ENCODE peak calls at places on chromosomes 6 and 20, in six cellular contexts. H, G, P, T, W and J are unnamed samples.
A peak's percentile ranks its signal among the peaks of the same experiment; 100 is the strongest.

GRCh38 chr20:53238121-53238660 is 266.0 kb downstream of the TSHZ2 start:
- DNase-seq in P (no peak), T (no peak), W (no peak), H (no peak), G (no peak), J (no peak)

GRCh38 chr20:2558581-2559301 is 22.4 kb downstream of the TMC2 start:
- DNase-seq in P (no peak), T (no peak), G (no peak), H (no peak), W (no peak), J (no peak)

GRCh38 chr6:152185158-152185574 is 377.7 kb downstream of the ESR1 start:
- DNase-seq in T (no peak), H (no peak), P (no peak), W (no peak), G (no peak), J (no peak)

GRCh38 chr6:2695464-2696095 is 55.1 kb downstream of the MYLK4 start:
- DNase-seq in T (peak; percentile 57), G (no peak), P (no peak), H (no peak), W (no peak), J (no peak)

GRCh38 chr20:42483694-42484303 is 705.9 kb downstream of the PTPRT start:
- DNase-seq in G (no peak), H (no peak), P (no peak), T (no peak), W (no peak), J (peak; percentile 65)

GRCh38 chr6:33592595-33593413 is 12.7 kb upstream of the BAK1 start:
- DNase-seq in W (peak; percentile 91), T (no peak), G (peak; percentile 47), P (peak; percentile 64), H (no peak), J (no peak)

GRCh38 chr20:14712302-14712739 is 374.9 kb upstream of the FLRT3 start:
- DNase-seq in W (peak; percentile 69), H (no peak), P (no peak), G (peak; percentile 48), T (peak; percentile 67), J (peak; percentile 57)

GRCh38 chr20:40489886-40490285 is 199.2 kb downstream of the MAFB start:
- DNase-seq in T (no peak), W (no peak), P (no peak), H (no peak), G (no peak), J (peak; percentile 27)

GRCh38 chr20:59151820-59152219 is 11.8 kb upstream of the ZNF831 start:
- DNase-seq in T (no peak), G (no peak), P (no peak), H (no peak), W (no peak), J (no peak)

GRCh38 chr6:105459049-105459448 is 56.2 kb upstream of the PREP start:
- DNase-seq in W (no peak), H (no peak), T (no peak), G (no peak), P (no peak), J (no peak)

GRCh38 chr6:3309391-3310050 is 50.8 kb downstream of the PSMG4 start:
- DNase-seq in T (no peak), G (no peak), W (no peak), H (no peak), P (peak; percentile 50), J (no peak)

GRCh38 chr6:43060034-43060754 is 763 bp downstream of the KLC4 start:
- DNase-seq in T (no peak), P (peak; percentile 65), H (no peak), W (peak; percentile 93), G (no peak), J (peak; percentile 77)

GRCh38 chr20:2698186-2698817 is 5.7 kb downstream of the EBF4 start:
- DNase-seq in H (peak; percentile 51), W (no peak), P (peak; percentile 51), G (peak; percentile 35), T (no peak), J (no peak)

GRCh38 chr20:1809611-1810510 is 85.3 kb upstream of the SIRPA start:
- DNase-seq in H (peak; percentile 58), G (peak; percentile 58), P (peak; percentile 45), W (no peak), T (peak; percentile 77), J (no peak)

GRCh38 chr6:53300656-53301551 is 47.8 kb downstream of the ELOVL5 start:
- DNase-seq in W (no peak), H (no peak), G (no peak), P (no peak), T (no peak), J (no peak)

GRCh38 chr6:45576648-45577624 is 199.2 kb upstream of the SUPT3H start:
- DNase-seq in W (no peak), H (no peak), G (no peak), T (no peak), P (no peak), J (no peak)

GRCh38 chr6:71298459-71298858 is 9.8 kb downstream of the OGFRL1 start:
- DNase-seq in P (no peak), H (no peak), T (no peak), W (no peak), G (no peak), J (no peak)

GRCh38 chr6:15327271-15327670 is 81.4 kb downstream of the JARID2 start:
- DNase-seq in H (no peak), P (no peak), G (no peak), T (no peak), W (peak; percentile 76), J (peak; percentile 24)

GRCh38 chr20:13455713-13456112 is 183.0 kb downstream of the TASP1 start:
- DNase-seq in W (no peak), G (no peak), H (no peak), P (no peak), T (peak; percentile 39), J (no peak)

GRCh38 chr20:62446398-62446985 is 19.2 kb upstream of the RBBP8NL start:
- DNase-seq in H (no peak), W (no peak), G (no peak), P (no peak), T (no peak), J (no peak)

GRCh38 chr6:62285612-62286469 is at the start of gene KHDRBS2:
- DNase-seq in H (peak; percentile 81), W (peak; percentile 94), P (peak; percentile 86), T (no peak), G (peak; percentile 38), J (no peak)

GRCh38 chr6:14763139-14763538 is 482.7 kb upstream of the JARID2 start:
- DNase-seq in G (no peak), T (peak; percentile 84), H (no peak), P (no peak), W (peak; percentile 56), J (no peak)

GRCh38 chr6:219641-220198 is 72.6 kb upstream of the DUSP22 start:
- DNase-seq in T (peak; percentile 66), G (no peak), P (peak; percentile 79), H (no peak), W (peak; percentile 70), J (no peak)

GRCh38 chr6:141552463-141552862 is 580.3 kb upstream of the GJE1 start:
- DNase-seq in P (no peak), W (no peak), G (no peak), T (peak; percentile 86), H (no peak), J (no peak)

GRCh38 chr6:85592044-85592443 is 1.6 kb downstream of the SNX14 start:
- DNase-seq in W (no peak), T (no peak), P (no peak), G (no peak), H (no peak), J (no peak)

DNA sequence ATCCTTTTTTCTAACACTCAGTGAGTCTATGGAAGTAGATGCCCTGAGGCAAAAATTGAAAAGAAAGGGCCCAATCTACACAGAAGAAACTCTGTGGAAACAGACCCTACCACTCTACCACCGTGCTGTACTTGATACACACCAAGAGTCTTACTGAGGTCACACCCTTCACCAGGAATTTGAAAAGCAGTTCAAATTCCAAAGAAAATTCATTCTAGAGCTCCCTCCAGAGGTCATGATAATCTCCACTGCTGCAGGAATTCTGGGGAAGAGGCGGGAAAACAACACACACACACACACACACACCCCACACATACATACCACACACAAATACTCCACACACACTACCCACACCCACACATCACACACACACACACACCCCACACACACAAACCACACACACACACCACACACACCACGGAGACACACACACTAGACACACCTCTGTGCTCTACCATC is 336.8 kb downstream of the HDGFL1 start:
- DNase-seq in W (no peak), G (no peak), T (no peak), P (no peak), H (no peak), J (peak; percentile 55)
- H3K9me3 ChIP-seq in W (no peaks in the 10 kb centered on the region), G (no peaks in the 10 kb centered on the region), T (no peaks in the 10 kb centered on the region), P (no peaks in the 10 kb centered on the region), H (no peaks in the 10 kb centered on the region), J (peaks cover 3% of the 10 kb centered on the region)

GRCh38 chr6:73542882-73543281 is 22.1 kb upstream of the EEF1A1 start:
- DNase-seq in G (no peak), W (no peak), T (no peak), H (no peak), P (no peak), J (no peak)
- H3K4me1 ChIP-seq in G (no peaks in the 10 kb centered on the region), W (no peaks in the 10 kb centered on the region), T (no peaks in the 10 kb centered on the region), H (no peaks in the 10 kb centered on the region), P (no peaks in the 10 kb centered on the region), J (no peaks in the 10 kb centered on the region)

DNA sequence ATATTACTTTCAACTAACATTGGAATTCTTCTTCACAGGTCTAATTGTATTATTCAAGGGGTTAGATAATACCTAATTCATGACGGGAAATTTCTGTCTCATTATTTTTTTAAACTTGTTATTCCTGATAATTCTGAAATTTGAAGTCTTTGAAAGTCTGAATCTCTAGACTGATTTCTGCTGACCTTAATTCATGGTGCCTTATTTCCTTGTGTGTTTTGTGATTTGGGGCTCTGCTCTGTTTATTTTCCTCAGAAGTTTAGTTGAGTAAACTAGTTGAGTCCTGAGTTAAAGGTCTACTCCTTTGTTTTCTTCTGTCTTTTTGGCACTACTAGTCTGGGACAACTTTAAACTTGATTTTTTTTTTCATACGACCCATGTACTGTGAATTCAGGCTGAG is 5.9 kb downstream of the DEFB118 start:
- DNase-seq in H (no peak), G (no peak), P (no peak), T (no peak), W (no peak), J (no peak)
- H3K9me3 ChIP-seq in H (no peaks in the 10 kb centered on the region), G (no peaks in the 10 kb centered on the region), P (no peaks in the 10 kb centered on the region), T (no peaks in the 10 kb centered on the region), W (no peaks in the 10 kb centered on the region), J (no peaks in the 10 kb centered on the region)

GRCh38 chr6:117508450-117508971 is 26.0 kb downstream of the DCBLD1 start:
- DNase-seq in T (no peak), H (no peak), G (no peak), P (no peak), W (no peak), J (no peak)
- H3K4me1 ChIP-seq in T (peaks cover 25% of the 10 kb centered on the region), H (peaks cover 16% of the 10 kb centered on the region), G (peaks cover 43% of the 10 kb centered on the region), P (peaks cover 21% of the 10 kb centered on the region), W (no peaks in the 10 kb centered on the region), J (peaks cover 90% of the 10 kb centered on the region)

GRCh38 chr20:46501961-46502360 is 11.4 kb downstream of the ZNF334 start:
- DNase-seq in W (no peak), T (no peak), P (no peak), G (no peak), H (no peak), J (no peak)
- H3K9me3 ChIP-seq in W (no peaks in the 10 kb centered on the region), T (peaks cover 27% of the 10 kb centered on the region), P (peaks cover 30% of the 10 kb centered on the region), G (peaks cover 13% of the 10 kb centered on the region), H (peaks cover 21% of the 10 kb centered on the region), J (peaks cover 38% of the 10 kb centered on the region)